ENCODE peak calls at places on chromosomes 16 and 17, in six cellular contexts. G is IMR-90, L is colonic mucosa, I is PC-3, C is endodermal cell, E is astrocyte. H is an unnamed sample. For H3K27me3, the result is how much of the 10 kb centered on the place peaks cover.

GRCh38 chr17:59155439-59156177 is at the start of gene PRR11:
- DNase-seq in I (no peak), L (peak), G (peak), E (peak), C (peak), H (peak)

GRCh38 chr16:28100810-28101532 is 37.5 kb upstream of the GSG1L start:
- DNase-seq in I (no peak), C (no peak), E (no peak), G (no peak), L (no peak), H (no peak)

GRCh38 chr17:44581868-44582267 is 24.6 kb downstream of the FZD2 start:
- DNase-seq in G (no peak), C (no peak), E (no peak), I (peak), L (no peak), H (no peak)

GRCh38 chr16:17852977-17853702 is 382.4 kb upstream of the XYLT1 start:
- DNase-seq in E (no peak), L (no peak), I (no peak), C (no peak), G (no peak), H (no peak)

GRCh38 chr16:81855552-81856153 is 76.6 kb downstream of the PLCG2 start:
- DNase-seq in G (no peak), I (no peak), C (peak), E (no peak), L (no peak), H (no peak)

GRCh38 chr17:5701371-5701770 is 117.1 kb upstream of the NLRP1 start:
- DNase-seq in G (no peak), C (peak), E (no peak), L (no peak), I (no peak), H (no peak)

GRCh38 chr17:7755095-7755890 is 37.7 kb downstream of the DNAH2 start:
- DNase-seq in L (peak), G (no peak), E (no peak), I (no peak), C (peak), H (no peak)

GRCh38 chr17:56292628-56293027 is 139.4 kb downstream of the ANKFN1 start:
- DNase-seq in I (no peak), L (no peak), E (peak), G (no peak), C (no peak), H (no peak)

GRCh38 chr16:84583995-84584394 is 33.9 kb downstream of the COTL1 start:
- DNase-seq in I (no peak), C (no peak), E (no peak), L (no peak), G (no peak), H (no peak)

GRCh38 chr16:68097088-68097487 is 11.9 kb downstream of the NFATC3 start:
- DNase-seq in C (no peak), G (no peak), L (no peak), I (no peak), E (no peak), H (no peak)

GRCh38 chr17:78416311-78416711 is 37.9 kb downstream of the PGS1 start:
- DNase-seq in E (peak), G (peak), L (peak), C (no peak), I (no peak), H (no peak)

GRCh38 chr17:8602679-8603078 is 27.8 kb downstream of the MYH10 start:
- DNase-seq in I (peak), G (no peak), E (no peak), C (no peak), L (no peak), H (no peak)

GRCh38 chr17:63956296-63956920 is 16.3 kb downstream of the SCN4A start:
- DNase-seq in I (no peak), C (no peak), L (no peak), G (peak), E (no peak), H (peak)

GRCh38 chr16:22764662-22765302 is 49.2 kb upstream of the HS3ST2 start:
- DNase-seq in L (no peak), I (no peak), G (no peak), E (no peak), C (peak), H (no peak)

GRCh38 chr17:7204828-7205461 is 14.7 kb downstream of the DLG4 start:
- DNase-seq in L (peak), C (peak), E (peak), G (peak), I (no peak), H (peak)

GRCh38 chr16:25614836-25615235 is 76.9 kb upstream of the HS3ST4 start:
- DNase-seq in C (no peak), E (no peak), L (no peak), I (no peak), G (no peak), H (no peak)

GRCh38 chr17:7835818-7836595 is 2.0 kb downstream of the KDM6B start:
- DNase-seq in E (peak), G (peak), C (no peak), I (peak), L (peak), H (peak)

GRCh38 chr16:11392041-11392581 is 46.9 kb downstream of the RMI2 start:
- DNase-seq in G (no peak), I (no peak), C (peak), E (no peak), L (no peak), H (no peak)

GRCh38 chr16:85900031-85900792 is 1.2 kb downstream of the IRF8 start:
- DNase-seq in I (no peak), L (peak), C (no peak), E (no peak), G (no peak), H (no peak)

GRCh38 chr17:45895304-45895968 is 1.1 kb downstream of the MAPT start:
- DNase-seq in E (no peak), G (no peak), C (peak), L (no peak), I (peak), H (peak)

GRCh38 chr17:82881900-82882714 is 42.3 kb upstream of the ZNF750 start:
- DNase-seq in G (no peak), L (peak), E (no peak), I (no peak), C (no peak), H (no peak)

GRCh38 chr17:44334315-44335181 is 9.9 kb upstream of the SLC25A39 start:
- DNase-seq in G (peak), L (no peak), C (no peak), E (no peak), I (no peak), H (no peak)

GRCh38 chr16:74607967-74608356 is 1.0 kb upstream of the GLG1 start:
- DNase-seq in C (peak), L (peak), G (peak), I (no peak), E (no peak), H (no peak)

GRCh38 chr16:67719778-67720144 is 645 bp upstream of the GFOD2 start:
- DNase-seq in G (peak), I (no peak), L (peak), C (peak), E (peak), H (peak)

GRCh38 chr17:65633988-65634387 is 72.5 kb upstream of the AXIN2 start:
- DNase-seq in C (no peak), L (no peak), G (no peak), I (peak), E (no peak), H (peak)

GRCh38 chr17:2195729-2196128 is 107.9 kb downstream of the SMG6 start:
- DNase-seq in I (peak), E (peak), G (no peak), C (no peak), L (no peak), H (peak)

GRCh38 chr16:51636913-51637743 is 486.1 kb upstream of the SALL1 start:
- DNase-seq in E (no peak), G (no peak), I (peak), L (no peak), C (peak), H (peak)

GRCh38 chr17:5118219-5118618 is 2.4 kb downstream of the USP6 start:
- DNase-seq in C (no peak), G (no peak), L (no peak), E (no peak), I (no peak), H (no peak)

GRCh38 chr16:58651965-58652348 is 22.3 kb upstream of the CNOT1 start:
- DNase-seq in I (no peak), G (peak), E (peak), L (no peak), C (no peak), H (peak)

GRCh38 chr17:77437017-77437416 is 296.2 kb downstream of the SEC14L1 start:
- DNase-seq in I (peak), L (peak), E (peak), G (peak), C (no peak), H (peak)

DNA sequence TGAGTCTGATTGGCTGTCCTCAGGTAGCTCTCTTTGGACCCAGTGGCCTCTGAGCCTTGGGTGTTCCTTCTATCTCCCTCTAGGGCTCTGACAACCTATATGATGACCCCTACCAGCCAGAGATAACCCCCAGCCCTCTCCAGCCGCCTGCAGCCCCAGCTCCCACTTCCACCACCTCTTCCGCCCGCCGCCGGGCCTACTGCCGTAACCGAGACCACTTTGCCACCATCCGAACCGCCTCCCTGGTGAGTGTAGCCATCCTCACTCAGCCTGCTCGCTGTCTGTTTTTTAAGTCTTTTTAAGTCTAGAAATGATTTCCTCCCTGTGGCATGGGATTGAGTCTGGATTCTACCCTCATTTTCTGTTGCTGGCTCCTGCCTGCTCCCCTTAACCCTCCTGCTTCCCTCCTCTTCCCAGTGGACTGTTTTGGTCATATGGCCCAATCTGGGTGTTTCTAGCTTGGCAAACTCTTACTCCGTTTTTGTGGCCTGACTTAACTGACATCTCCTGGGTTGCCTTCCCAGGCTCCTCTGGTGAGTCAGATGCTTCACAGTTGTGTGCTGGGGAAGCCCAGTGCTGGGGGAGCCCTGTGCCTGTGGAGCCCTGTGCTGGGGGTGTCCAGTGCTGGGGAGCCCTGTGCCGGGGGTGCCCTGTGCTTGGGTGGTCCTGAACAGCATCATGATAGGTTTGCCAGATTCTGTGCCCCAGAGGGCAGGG is 9.9 kb downstream of the TAOK2 start:
- DNase-seq in C (no peak), L (no peak), E (no peak), I (no peak), G (peak), H (peak)
- H3K9ac ChIP-seq in C (no peak), L (no peak), E (no peak), I (no peak), G (no peak), H (no peak)

DNA sequence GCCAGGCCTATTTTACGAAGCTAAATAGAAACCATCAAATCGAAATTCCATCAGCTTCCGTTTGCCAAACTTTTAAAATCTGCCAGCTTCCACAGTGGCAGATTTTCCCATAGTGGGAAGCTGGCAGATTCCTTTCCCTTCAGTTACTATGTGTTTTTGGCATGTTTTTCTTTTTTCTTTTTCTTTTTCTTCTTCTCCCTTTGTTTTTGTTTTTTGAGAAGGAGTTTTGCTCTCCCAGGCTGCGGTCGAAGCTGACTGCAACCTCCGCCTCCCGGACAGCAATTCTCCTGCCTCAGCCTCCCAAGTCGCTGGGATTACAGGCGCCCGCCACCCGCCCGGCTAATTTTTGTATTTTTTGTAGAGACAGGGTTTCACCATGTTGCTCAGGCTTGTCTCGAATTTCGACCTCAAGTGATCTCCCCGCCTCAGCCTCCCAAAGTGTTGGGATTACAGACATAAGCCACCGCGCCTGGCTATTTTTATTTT is 684 bp upstream of the CWC25 start:
- DNase-seq in E (no peak), I (no peak), G (no peak), L (no peak), C (no peak), H (no peak)
- H3K4me3 ChIP-seq in E (peak), I (peak), G (peak), L (peak), C (peak), H (peak)

GRCh38 chr16:21702259-21702658 is 38.5 kb downstream of the OTOA start:
- DNase-seq in L (no peak), G (no peak), C (no peak), I (no peak), E (no peak), H (no peak)
- H3K27me3 ChIP-seq in L (under half), G (under half), C (under half), I (under half), E (under half), H (under half)

DNA sequence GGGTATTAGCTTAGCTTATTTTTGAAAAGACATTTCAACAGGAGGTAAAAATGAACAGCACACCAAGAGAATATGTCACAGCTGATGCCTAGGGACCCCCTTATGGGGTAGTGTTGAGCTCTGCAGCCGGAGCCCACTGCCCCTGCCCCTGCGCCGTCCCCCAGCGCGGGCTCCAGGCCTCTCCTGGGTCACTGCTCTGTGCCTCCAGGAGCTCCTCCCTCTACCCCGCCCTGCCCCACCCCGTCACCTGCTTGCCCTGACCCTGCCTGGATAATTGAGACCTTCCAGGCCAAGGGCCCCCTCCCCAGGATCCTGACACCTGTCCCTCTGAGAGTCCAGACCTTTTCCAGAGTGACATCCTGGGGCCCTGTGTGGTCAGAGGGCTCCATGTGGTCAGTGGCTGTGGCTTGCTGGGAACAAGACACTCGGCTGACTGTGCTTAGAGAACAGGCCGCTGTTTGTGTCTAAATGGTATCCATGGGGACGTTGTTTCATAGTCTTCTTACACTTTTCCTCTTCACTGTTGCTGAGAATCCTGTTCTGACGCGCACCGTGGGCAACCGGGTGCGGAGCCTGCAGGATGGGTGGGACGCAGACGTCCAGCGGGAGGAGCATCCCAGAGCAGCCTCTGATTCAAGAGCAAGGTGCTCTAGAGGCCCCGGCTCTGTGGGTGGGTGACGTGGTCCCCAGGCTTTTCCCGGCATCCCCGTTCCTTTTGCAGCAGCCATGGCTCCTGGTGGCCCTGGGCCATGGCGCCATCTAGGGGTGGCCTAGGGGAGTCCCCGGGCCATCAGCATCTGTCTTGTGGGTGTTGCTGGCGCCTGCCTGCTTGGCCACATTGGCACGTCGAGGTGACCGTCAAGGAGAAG is 20.0 kb upstream of the WFIKKN1 start:
- DNase-seq in E (no peak), C (peak), G (no peak), L (peak), I (no peak), H (peak)
- H3K9ac ChIP-seq in E (no peak), C (no peak), G (no peak), L (peak), I (no peak), H (no peak)